ENCODE peak calls at places on chromosomes 7 and 10, in ten cellular contexts. H, K, I, F, T, L, M, E, A and J are unnamed samples. For H3K4me1, the result is how much of the 10 kb centered on the place peaks cover.

GRCh38 chr10:31074357-31075065 is 42.8 kb upstream of the ZNF438 start:
- DNase-seq in H (no peak), K (no peak), I (no peak), F (no peak), T (no peak), L (no peak), M (no peak), E (no peak), A (no peak), J (no peak)

GRCh38 chr7:77326131-77326530 is 90.0 kb downstream of the GSAP start:
- DNase-seq in H (no peak), K (no peak), I (no peak), F (no peak), T (no peak), L (no peak), M (no peak), E (no peak), A (no peak), J (no peak)

GRCh38 chr7:157566631-157567006 is 229.8 kb downstream of the DNAJB6 start:
- DNase-seq in H (no peak), K (no peak), I (no peak), F (no peak), T (no peak), L (no peak), M (no peak), E (no peak), A (no peak), J (no peak)

GRCh38 chr7:150513758-150514157 is 914 bp upstream of the GIMAP7 start:
- DNase-seq in H (no peak), K (no peak), I (no peak), F (no peak), T (no peak), L (no peak), M (no peak), E (no peak), A (no peak), J (no peak)

GRCh38 chr7:1520574-1521234 is 9.8 kb upstream of the MAFK start:
- DNase-seq in H (no peak), K (no peak), I (peak), F (no peak), T (no peak), L (no peak), M (no peak), E (no peak), A (no peak), J (no peak)

GRCh38 chr10:112404612-112405011 is 30.7 kb downstream of the ACSL5 start:
- DNase-seq in H (no peak), K (no peak), I (no peak), F (no peak), T (no peak), L (no peak), M (no peak), E (no peak), A (no peak), J (no peak)

GRCh38 chr7:68438016-68438415 is 1160.3 kb upstream of the AUTS2 start:
- DNase-seq in H (no peak), K (no peak), I (peak), F (no peak), T (no peak), L (no peak), M (no peak), E (no peak), A (no peak), J (no peak)

GRCh38 chr10:36114141-36114540 is 472.0 kb upstream of the FZD8 start:
- DNase-seq in H (no peak), K (no peak), I (no peak), F (no peak), T (no peak), L (no peak), M (no peak), E (no peak), A (no peak), J (no peak)

GRCh38 chr10:13712799-13713581 is 126.2 kb downstream of the PRPF18 start:
- DNase-seq in H (no peak), K (peak), I (peak), F (peak), T (no peak), L (peak), M (no peak), E (no peak), A (peak), J (peak)

GRCh38 chr7:2269468-2270460 is 27.7 kb downstream of the NUDT1 start:
- DNase-seq in H (no peak), K (no peak), I (no peak), F (no peak), T (no peak), L (no peak), M (no peak), E (no peak), A (no peak), J (no peak)

GRCh38 chr7:101422361-101423195 is 59.9 kb downstream of the COL26A1 start:
- DNase-seq in H (no peak), K (no peak), I (no peak), F (no peak), T (no peak), L (no peak), M (no peak), E (no peak), A (no peak), J (peak)

GRCh38 chr10:93873427-93874115 is 20.2 kb upstream of the SLC35G1 start:
- DNase-seq in H (no peak), K (no peak), I (peak), F (no peak), T (no peak), L (no peak), M (no peak), E (no peak), A (no peak), J (peak)

GRCh38 chr10:102729090-102730026 is 14.4 kb upstream of the WBP1L start:
- DNase-seq in H (peak), K (peak), I (peak), F (peak), T (peak), L (peak), M (peak), E (no peak), A (no peak), J (peak)

GRCh38 chr10:48462482-48463020 is 142.3 kb downstream of the ARHGAP22 start:
- DNase-seq in H (no peak), K (no peak), I (no peak), F (no peak), T (no peak), L (peak), M (peak), E (no peak), A (no peak), J (no peak)

GRCh38 chr10:62819521-62819920 is 3.4 kb upstream of the EGR2 start:
- DNase-seq in H (no peak), K (no peak), I (no peak), F (no peak), T (no peak), L (no peak), M (no peak), E (no peak), A (no peak), J (peak)

GRCh38 chr10:16545126-16545736 is 23.6 kb upstream of the C1QL3 start:
- DNase-seq in H (no peak), K (no peak), I (peak), F (no peak), T (no peak), L (no peak), M (no peak), E (no peak), A (no peak), J (no peak)

GRCh38 chr10:69048103-69048502 is 39.8 kb upstream of the SRGN start:
- DNase-seq in H (no peak), K (no peak), I (no peak), F (peak), T (no peak), L (peak), M (no peak), E (no peak), A (no peak), J (peak)

GRCh38 chr7:13411151-13411550 is 578.3 kb downstream of the ETV1 start:
- DNase-seq in H (no peak), K (no peak), I (no peak), F (no peak), T (no peak), L (no peak), M (no peak), E (no peak), A (no peak), J (no peak)

GRCh38 chr7:73667344-73668102 is at the start of gene VPS37D:
- DNase-seq in H (peak), K (peak), I (peak), F (peak), T (peak), L (peak), M (peak), E (peak), A (peak), J (peak)

GRCh38 chr7:3912291-3912690 is 611.2 kb downstream of the SDK1 start:
- DNase-seq in H (no peak), K (no peak), I (no peak), F (no peak), T (no peak), L (no peak), M (no peak), E (no peak), A (no peak), J (no peak)

GRCh38 chr10:74898201-74898976 is 72.0 kb downstream of the KAT6B start:
- DNase-seq in H (no peak), K (no peak), I (peak), F (no peak), T (no peak), L (no peak), M (no peak), E (no peak), A (no peak), J (no peak)

GRCh38 chr10:103816431-103816830 is 38.9 kb downstream of the SH3PXD2A start:
- DNase-seq in H (no peak), K (no peak), I (peak), F (no peak), T (no peak), L (no peak), M (no peak), E (no peak), A (no peak), J (no peak)
- H3K4me1 ChIP-seq in H (under half), K (under half), I (under half), F (under half), T (under half), L (half or more), M (under half), E (under half), A (half or more), J (under half)

DNA sequence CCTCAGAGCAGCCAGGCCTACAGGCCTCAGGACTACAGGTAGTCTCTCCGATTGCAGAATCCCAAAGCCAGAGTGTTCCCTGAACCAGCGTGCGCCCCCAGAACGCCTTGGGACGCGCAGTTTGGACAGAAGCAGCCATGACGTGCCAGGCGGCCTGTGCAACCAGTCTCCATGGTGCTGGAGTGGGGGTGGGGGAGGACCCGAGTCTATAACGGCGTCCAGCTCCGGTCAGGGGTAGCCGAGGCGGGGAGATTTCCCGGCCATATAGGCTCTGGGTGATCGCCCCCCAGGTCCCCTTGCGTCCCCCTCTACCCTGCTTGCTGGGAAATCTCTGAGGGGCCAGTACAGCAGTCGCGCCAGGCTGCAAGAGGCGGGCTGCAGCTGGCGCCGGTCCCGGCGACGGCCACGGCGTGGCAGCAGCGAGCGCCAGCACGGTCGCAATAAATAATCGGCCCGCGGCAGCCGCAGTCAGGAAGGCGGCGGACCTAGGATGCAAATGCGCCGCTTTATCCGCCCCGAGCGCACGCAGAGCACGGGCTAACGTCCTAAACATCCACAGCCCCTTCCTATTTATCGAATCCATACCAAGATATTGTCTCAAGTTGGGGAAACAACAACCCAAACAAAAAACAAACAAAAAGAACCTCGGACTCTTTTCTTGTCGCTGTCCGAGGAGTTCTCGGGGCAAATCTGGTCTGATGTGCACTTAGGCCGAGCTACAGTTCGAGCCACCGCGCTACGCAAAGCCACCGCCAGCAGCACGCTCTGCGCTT is 1.6 kb downstream of the HOXA3 start:
- DNase-seq in H (peak), K (peak), I (peak), F (peak), T (peak), L (peak), M (peak), E (no peak), A (no peak), J (peak)
- TF ChIP-seq POLR2A in H (no peak), K (peak), I (peak), F (no peak), T (peak), L (no peak), M (peak), E (no peak), A (no peak), J (peak)

GRCh38 chr7:155439311-155440017 is 18.5 kb upstream of the EN2 start:
- DNase-seq in H (no peak), K (no peak), I (no peak), F (no peak), T (no peak), L (no peak), M (no peak), E (no peak), A (no peak), J (no peak)

GRCh38 chr7:155437836-155438235 is 20.1 kb upstream of the EN2 start:
- DNase-seq in H (no peak), K (no peak), I (no peak), F (no peak), T (no peak), L (no peak), M (no peak), E (no peak), A (no peak), J (no peak)

GRCh38 chr7:155438778-155439177 is 19.2 kb upstream of the EN2 start:
- DNase-seq in H (no peak), K (no peak), I (no peak), F (no peak), T (no peak), L (no peak), M (no peak), E (no peak), A (no peak), J (peak)

GRCh38 chr7:155441856-155442255 is 16.1 kb upstream of the EN2 start:
- DNase-seq in H (no peak), K (no peak), I (no peak), F (no peak), T (no peak), L (no peak), M (no peak), E (no peak), A (no peak), J (no peak)

DNA sequence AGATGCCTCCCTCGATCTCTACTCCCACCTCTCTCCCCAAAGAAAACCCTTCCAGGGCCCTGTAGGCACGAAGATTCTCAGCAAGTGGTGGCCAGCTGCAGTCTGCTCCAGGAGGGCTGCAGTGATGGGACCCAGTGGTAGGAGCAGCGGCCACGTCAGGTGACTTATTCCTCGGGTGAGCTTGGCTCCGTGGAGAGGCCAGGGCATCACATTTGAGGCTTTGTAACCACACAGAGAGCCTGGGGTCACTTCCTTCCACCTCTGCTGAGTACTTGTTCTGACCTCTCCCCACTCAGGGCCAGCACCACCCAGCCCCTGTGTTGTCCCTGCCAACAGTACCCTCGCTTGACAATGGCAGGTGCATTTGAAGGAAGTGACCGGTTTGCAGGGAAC is 17.9 kb upstream of the EN2 start:
- DNase-seq in H (no peak), K (no peak), I (no peak), F (no peak), T (no peak), L (no peak), M (no peak), E (no peak), A (no peak), J (no peak)
- H3K4me1 ChIP-seq in H (under half), K (under half), I (under half), F (under half), T (under half), L (under half), M (under half), E (under half), A (under half), J (under half)

GRCh38 chr7:114423218-114423496 is 8.5 kb downstream of the FOXP2 start:
- DNase-seq in H (no peak), K (no peak), I (no peak), F (no peak), T (no peak), L (no peak), M (no peak), E (no peak), A (no peak), J (no peak)
- TF ChIP-seq POLR2A in H (no peak), K (no peak), I (no peak), F (no peak), T (no peak), L (no peak), M (no peak), E (no peak), A (no peak), J (no peak)

GRCh38 chr7:97009753-97010732 is 4.7 kb downstream of the DLX6 start:
- DNase-seq in H (no peak), K (no peak), I (no peak), F (no peak), T (no peak), L (no peak), M (no peak), E (no peak), A (no peak), J (no peak)
- H3K4me1 ChIP-seq in H (under half), K (under half), I (under half), F (under half), T (under half), L (under half), M (under half), E (under half), A (under half), J (under half)

DNA sequence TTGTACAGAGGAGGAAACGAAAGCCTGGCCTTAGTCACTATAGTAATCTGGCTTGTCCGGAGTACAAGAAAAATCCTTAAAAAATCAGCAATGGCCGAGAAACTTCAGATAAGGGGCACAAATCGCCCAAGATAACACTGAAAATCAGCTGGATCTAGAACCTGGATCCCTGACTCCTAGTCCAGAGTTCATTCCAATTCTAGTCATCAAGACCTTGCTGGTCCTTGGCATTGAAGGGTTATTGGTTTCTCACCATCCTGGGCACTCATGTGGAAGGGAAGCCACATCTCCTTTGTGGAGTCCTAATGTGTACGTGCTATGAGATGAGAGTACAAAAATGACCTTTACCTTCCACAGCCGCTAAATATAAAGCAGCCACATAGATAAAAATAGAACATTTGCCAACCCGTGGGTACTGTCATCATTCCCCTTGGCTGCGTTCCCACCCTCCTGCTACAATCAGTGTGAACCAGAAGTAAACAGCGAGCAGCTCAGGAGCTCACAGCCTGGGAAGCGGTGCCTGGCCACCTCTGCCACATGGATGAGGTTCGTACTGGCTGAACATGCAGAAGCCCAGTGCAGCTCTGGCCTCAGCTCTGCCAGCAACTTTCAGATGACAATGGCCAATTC is 116.0 kb upstream of the PDLIM1 start:
- DNase-seq in H (no peak), K (no peak), I (peak), F (peak), T (peak), L (peak), M (no peak), E (no peak), A (no peak), J (peak)
- TF ChIP-seq POLR2A in H (no peak), K (no peak), I (no peak), F (no peak), T (no peak), L (no peak), M (no peak), E (no peak), A (no peak), J (no peak)

GRCh38 chr7:111067682-111068081 is 23.2 kb upstream of the LRRN3 start:
- DNase-seq in H (no peak), K (no peak), I (no peak), F (no peak), T (no peak), L (no peak), M (no peak), E (no peak), A (no peak), J (no peak)

GRCh38 chr7:111074071-111074771 is 16.7 kb upstream of the LRRN3 start:
- DNase-seq in H (no peak), K (no peak), I (no peak), F (no peak), T (no peak), L (no peak), M (no peak), E (no peak), A (no peak), J (no peak)

GRCh38 chr7:111074772-111075152 is 16.2 kb upstream of the LRRN3 start:
- DNase-seq in H (no peak), K (no peak), I (no peak), F (no peak), T (no peak), L (no peak), M (no peak), E (no peak), A (no peak), J (no peak)

GRCh38 chr7:111068618-111069017 is 22.3 kb upstream of the LRRN3 start:
- DNase-seq in H (no peak), K (no peak), I (no peak), F (no peak), T (no peak), L (no peak), M (no peak), E (no peak), A (no peak), J (no peak)

GRCh38 chr7:111071556-111071955 is 19.4 kb upstream of the LRRN3 start:
- DNase-seq in H (no peak), K (no peak), I (no peak), F (no peak), T (no peak), L (no peak), M (no peak), E (no peak), A (no peak), J (no peak)
- H3K4me1 ChIP-seq in H (under half), K (under half), I (under half), F (under half), T (under half), L (under half), M (under half), E (under half), A (under half), J (under half)

DNA sequence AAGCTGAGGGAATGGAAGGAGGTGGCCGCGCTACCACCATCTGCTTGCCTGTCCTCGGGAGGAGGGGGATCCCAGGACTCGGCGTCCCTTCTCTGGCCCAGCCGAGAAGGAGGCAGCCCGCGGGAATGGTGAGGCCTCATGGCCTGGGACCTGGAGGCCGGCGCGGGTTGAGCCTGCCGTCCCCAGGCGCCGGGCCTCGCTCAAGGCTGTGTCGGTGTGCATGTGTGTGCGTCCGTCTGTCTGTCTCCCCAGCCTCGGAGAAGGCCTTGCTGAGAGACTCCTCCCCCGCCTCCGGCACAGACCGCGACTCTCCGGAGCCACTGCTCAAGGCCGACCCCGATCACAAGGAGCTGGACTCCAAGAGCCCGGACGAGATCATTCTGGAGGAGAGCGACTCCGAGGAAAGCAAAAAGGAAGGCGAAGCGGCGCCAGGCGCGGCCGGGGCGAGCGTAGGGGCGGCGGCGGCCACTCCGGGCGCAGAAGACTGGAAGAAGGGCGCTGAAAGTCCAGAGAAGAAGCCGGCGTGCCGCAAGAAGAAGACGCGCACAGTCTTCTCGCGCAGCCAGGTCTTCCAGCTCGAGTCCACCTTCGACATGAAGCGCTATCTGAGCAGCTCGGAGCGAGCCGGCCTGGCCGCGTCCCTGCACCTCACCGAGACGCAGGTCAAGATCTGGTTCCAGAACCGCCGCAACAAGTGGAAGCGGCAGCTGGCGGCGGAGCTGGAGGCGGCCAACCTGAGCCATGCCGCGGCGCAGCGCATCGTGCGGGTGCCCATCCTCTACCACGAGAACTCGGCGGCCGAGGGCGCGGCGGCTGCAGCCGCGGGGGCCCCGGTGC is 1.3 kb downstream of the HMX3 start:
- DNase-seq in H (no peak), K (no peak), I (peak), F (no peak), T (no peak), L (no peak), M (no peak), E (no peak), A (no peak), J (no peak)
- TF ChIP-seq POLR2A in H (no peak), K (no peak), I (no peak), F (no peak), T (no peak), L (no peak), M (no peak), E (no peak), A (no peak), J (no peak)